ENCODE peak calls at places on chromosomes 1 and 21, in six cellular contexts. One of them, this sample, is unnamed.

GRCh38 chr1:244599937-244600350 is 53.0 kb upstream of the DESI2 start:
- DNase-seq in endothelial cell of umbilical vein: peak; percentile 96
- DNase-seq in HepG2: peak; percentile 16
- DNase-seq in K562: peak; percentile 25
- DNase-seq in A549: peak; percentile 72
- DNase-seq in GM12878: peak; percentile 40
- DNase-seq in this sample: peak; percentile 68

GRCh38 chr1:207140536-207140935 is 36.5 kb downstream of the C4BPA start:
- DNase-seq in A549: no peak
- DNase-seq in K562: no peak
- DNase-seq in endothelial cell of umbilical vein: no peak
- DNase-seq in GM12878: no peak
- DNase-seq in HepG2: no peak
- DNase-seq in this sample: no peak

GRCh38 chr1:69707103-69707502 is 139.4 kb downstream of the LRRC7 start:
- DNase-seq in A549: no peak
- DNase-seq in K562: no peak
- DNase-seq in GM12878: no peak
- DNase-seq in endothelial cell of umbilical vein: no peak
- DNase-seq in HepG2: no peak
- DNase-seq in this sample: no peak

GRCh38 chr1:27521336-27522147 is 31.6 kb upstream of the WASF2 start:
- DNase-seq in A549: no peak
- DNase-seq in K562: no peak
- DNase-seq in HepG2: no peak
- DNase-seq in endothelial cell of umbilical vein: peak; percentile 48
- DNase-seq in GM12878: no peak
- DNase-seq in this sample: no peak

GRCh38 chr1:112905420-112906154 is 50.4 kb downstream of the SLC16A1 start:
- DNase-seq in HepG2: no peak
- DNase-seq in K562: no peak
- DNase-seq in A549: no peak
- DNase-seq in endothelial cell of umbilical vein: peak; percentile 76
- DNase-seq in GM12878: no peak
- DNase-seq in this sample: no peak

GRCh38 chr21:43799301-43799840 is 10.0 kb downstream of the RRP1 start:
- DNase-seq in GM12878: no peak
- DNase-seq in A549: no peak
- DNase-seq in HepG2: no peak
- DNase-seq in endothelial cell of umbilical vein: no peak
- DNase-seq in K562: no peak
- DNase-seq in this sample: no peak

GRCh38 chr1:46407636-46408035 is 13.5 kb downstream of the FAAH start:
- DNase-seq in K562: no peak
- DNase-seq in endothelial cell of umbilical vein: no peak
- DNase-seq in A549: no peak
- DNase-seq in HepG2: no peak
- DNase-seq in GM12878: no peak
- DNase-seq in this sample: no peak

GRCh38 chr1:61123321-61123720 is 41.0 kb downstream of the NFIA start:
- DNase-seq in GM12878: no peak
- DNase-seq in endothelial cell of umbilical vein: no peak
- DNase-seq in A549: no peak
- DNase-seq in K562: no peak
- DNase-seq in HepG2: no peak
- DNase-seq in this sample: no peak

GRCh38 chr1:180765156-180765555 is 133.3 kb downstream of the XPR1 start:
- DNase-seq in HepG2: no peak
- DNase-seq in K562: no peak
- DNase-seq in A549: no peak
- DNase-seq in GM12878: no peak
- DNase-seq in endothelial cell of umbilical vein: no peak
- DNase-seq in this sample: no peak

GRCh38 chr1:117929340-117930172 is at the start of the genes GDAP2 and WDR3:
- DNase-seq in HepG2: peak; percentile 96
- DNase-seq in K562: peak; percentile 97
- DNase-seq in A549: peak; percentile 80
- DNase-seq in GM12878: peak; percentile 79
- DNase-seq in endothelial cell of umbilical vein: peak; percentile 95
- DNase-seq in this sample: peak; percentile 98

GRCh38 chr1:39127513-39127912 is 77.0 kb upstream of the MACF1 start:
- DNase-seq in GM12878: no peak
- DNase-seq in endothelial cell of umbilical vein: peak; percentile 99
- DNase-seq in HepG2: peak; percentile 62
- DNase-seq in K562: peak; percentile 43
- DNase-seq in A549: no peak
- DNase-seq in this sample: no peak

GRCh38 chr1:26285366-26286063 is 5.6 kb downstream of the SH3BGRL3 start:
- DNase-seq in GM12878: no peak
- DNase-seq in HepG2: peak; percentile 73
- DNase-seq in A549: peak; percentile 56
- DNase-seq in K562: peak; percentile 70
- DNase-seq in endothelial cell of umbilical vein: no peak
- DNase-seq in this sample: peak; percentile 48

GRCh38 chr1:29670752-29671151 is 434.4 kb downstream of the PTPRU start:
- DNase-seq in endothelial cell of umbilical vein: no peak
- DNase-seq in A549: no peak
- DNase-seq in HepG2: no peak
- DNase-seq in GM12878: no peak
- DNase-seq in K562: no peak
- DNase-seq in this sample: no peak

GRCh38 chr21:44530903-44531605 is 8.9 kb downstream of the KRTAP10-1 start:
- DNase-seq in endothelial cell of umbilical vein: no peak
- DNase-seq in HepG2: no peak
- DNase-seq in GM12878: no peak
- DNase-seq in A549: no peak
- DNase-seq in K562: no peak
- DNase-seq in this sample: no peak

DNA sequence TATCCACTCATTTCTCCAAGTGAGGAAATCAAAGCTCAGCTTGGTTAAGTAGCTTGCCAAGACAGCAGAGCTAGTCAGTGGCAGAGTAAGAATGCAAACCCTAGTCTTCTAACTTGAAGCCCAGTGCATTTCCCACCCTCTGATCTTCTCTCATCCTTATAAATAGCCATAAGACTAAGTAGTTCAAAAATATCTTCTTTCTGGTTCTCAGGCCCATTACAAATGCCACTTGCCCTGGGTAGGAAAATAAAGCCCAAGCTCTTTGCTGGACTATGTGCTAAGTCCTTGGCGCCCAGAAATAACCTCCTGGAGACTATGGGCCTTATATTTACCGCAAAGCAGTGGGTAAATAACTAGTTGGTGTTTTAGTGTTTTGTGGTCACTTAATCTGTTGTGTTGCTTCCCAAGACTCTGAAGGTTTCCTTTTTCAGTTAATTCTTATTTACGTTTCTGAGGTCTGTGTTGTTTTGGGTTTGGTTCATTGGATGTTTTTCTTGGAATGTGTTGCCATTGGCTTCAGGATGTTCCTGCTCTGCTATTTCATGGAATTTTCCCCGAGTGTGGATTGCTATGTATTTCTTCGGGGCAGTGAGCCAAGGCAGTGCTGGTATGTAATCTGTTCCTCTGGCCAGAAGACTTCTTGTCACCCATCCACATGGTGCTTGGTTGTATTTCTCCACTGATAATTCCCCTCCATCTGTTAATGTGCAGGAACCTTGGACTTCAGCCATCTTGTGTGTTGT is 505.6 kb downstream of the PLPP3 start:
- DNase-seq in GM12878: no peak
- DNase-seq in endothelial cell of umbilical vein: peak; percentile 99
- DNase-seq in K562: no peak
- DNase-seq in A549: no peak
- DNase-seq in HepG2: no peak
- DNase-seq in this sample: no peak
- TF ChIP-seq CTCF in GM12878: no peak
- TF ChIP-seq CTCF in endothelial cell of umbilical vein: no peak
- TF ChIP-seq CTCF in K562: no peak
- TF ChIP-seq CTCF in A549: no peak
- TF ChIP-seq CTCF in HepG2: no peak
- TF ChIP-seq CTCF in this sample: no peak

GRCh38 chr1:219143735-219144134 is 29.9 kb upstream of the LYPLAL1 start:
- DNase-seq in HepG2: no peak
- DNase-seq in A549: no peak
- DNase-seq in GM12878: no peak
- DNase-seq in endothelial cell of umbilical vein: peak; percentile 70
- DNase-seq in K562: no peak
- DNase-seq in this sample: no peak
- TF ChIP-seq MYC in HepG2: no peak
- TF ChIP-seq MYC in A549: no peak
- TF ChIP-seq MYC in GM12878: no peak
- TF ChIP-seq MYC in endothelial cell of umbilical vein: no peak
- TF ChIP-seq MYC in K562: no peak
- TF ChIP-seq MYC in this sample: no peak

DNA sequence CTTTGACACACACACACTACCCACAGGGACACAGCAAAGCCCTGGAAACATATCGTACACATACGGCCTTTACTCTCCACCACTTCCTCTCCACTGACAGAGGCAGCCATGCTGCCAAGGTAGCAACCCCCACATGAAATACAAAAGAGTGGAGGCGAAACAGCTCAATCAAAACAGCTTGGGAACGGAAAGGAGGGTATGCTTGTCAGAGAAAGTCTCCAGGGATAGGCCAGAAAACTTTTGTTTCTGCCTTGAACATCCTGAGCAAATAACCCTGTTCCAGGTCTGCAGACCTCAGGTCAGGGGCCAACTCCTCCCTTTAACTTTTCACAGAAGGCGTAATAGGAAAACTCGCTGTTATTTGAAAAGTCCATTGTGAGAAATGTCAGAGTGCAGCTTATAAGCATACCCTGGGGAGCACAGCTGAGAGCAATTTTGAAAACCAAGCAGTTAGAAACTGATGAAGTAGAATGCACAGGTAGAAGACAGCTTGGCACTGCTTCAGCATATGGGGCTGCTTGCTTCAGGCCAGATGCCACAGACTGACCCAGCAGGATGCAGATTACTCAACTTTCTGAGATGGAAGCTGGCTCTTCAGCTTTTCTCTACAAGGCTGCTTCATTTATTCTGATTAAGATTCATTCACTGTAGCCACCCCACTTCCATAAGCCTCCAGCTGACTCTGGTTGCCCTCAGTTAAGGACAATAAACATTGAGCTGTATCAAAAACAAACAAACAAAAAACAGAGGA is 18.0 kb downstream of the KIAA0319L start:
- DNase-seq in GM12878: peak; percentile 75
- DNase-seq in A549: no peak
- DNase-seq in endothelial cell of umbilical vein: no peak
- DNase-seq in HepG2: no peak
- DNase-seq in K562: no peak
- DNase-seq in this sample: peak; percentile 31
- TF ChIP-seq POLR2A in GM12878: peak; percentile 41
- TF ChIP-seq POLR2A in A549: no peak
- TF ChIP-seq POLR2A in endothelial cell of umbilical vein: no peak
- TF ChIP-seq POLR2A in HepG2: no peak
- TF ChIP-seq POLR2A in K562: no peak
- TF ChIP-seq POLR2A in this sample: no peak

GRCh38 chr1:211643324-211644212 is 31.9 kb downstream of the NEK2 start:
- DNase-seq in HepG2: peak; percentile 96
- DNase-seq in endothelial cell of umbilical vein: peak; percentile 63
- DNase-seq in K562: peak; percentile 56
- DNase-seq in GM12878: no peak
- DNase-seq in A549: no peak
- DNase-seq in this sample: no peak
- TF ChIP-seq CTCF in HepG2: peak; percentile 18
- TF ChIP-seq CTCF in endothelial cell of umbilical vein: no peak
- TF ChIP-seq CTCF in K562: no peak
- TF ChIP-seq CTCF in GM12878: no peak
- TF ChIP-seq CTCF in A549: no peak
- TF ChIP-seq CTCF in this sample: no peak

GRCh38 chr1:236284291-236284711 is 2.5 kb upstream of the ERO1B start:
- DNase-seq in K562: no peak
- DNase-seq in A549: no peak
- DNase-seq in HepG2: no peak
- DNase-seq in GM12878: peak; percentile 92
- DNase-seq in endothelial cell of umbilical vein: no peak
- DNase-seq in this sample: peak; percentile 48
- TF ChIP-seq MYC in K562: no peak
- TF ChIP-seq MYC in A549: no peak
- TF ChIP-seq MYC in HepG2: no peak
- TF ChIP-seq MYC in GM12878: no peak
- TF ChIP-seq MYC in endothelial cell of umbilical vein: no peak
- TF ChIP-seq MYC in this sample: peak; percentile 49

DNA sequence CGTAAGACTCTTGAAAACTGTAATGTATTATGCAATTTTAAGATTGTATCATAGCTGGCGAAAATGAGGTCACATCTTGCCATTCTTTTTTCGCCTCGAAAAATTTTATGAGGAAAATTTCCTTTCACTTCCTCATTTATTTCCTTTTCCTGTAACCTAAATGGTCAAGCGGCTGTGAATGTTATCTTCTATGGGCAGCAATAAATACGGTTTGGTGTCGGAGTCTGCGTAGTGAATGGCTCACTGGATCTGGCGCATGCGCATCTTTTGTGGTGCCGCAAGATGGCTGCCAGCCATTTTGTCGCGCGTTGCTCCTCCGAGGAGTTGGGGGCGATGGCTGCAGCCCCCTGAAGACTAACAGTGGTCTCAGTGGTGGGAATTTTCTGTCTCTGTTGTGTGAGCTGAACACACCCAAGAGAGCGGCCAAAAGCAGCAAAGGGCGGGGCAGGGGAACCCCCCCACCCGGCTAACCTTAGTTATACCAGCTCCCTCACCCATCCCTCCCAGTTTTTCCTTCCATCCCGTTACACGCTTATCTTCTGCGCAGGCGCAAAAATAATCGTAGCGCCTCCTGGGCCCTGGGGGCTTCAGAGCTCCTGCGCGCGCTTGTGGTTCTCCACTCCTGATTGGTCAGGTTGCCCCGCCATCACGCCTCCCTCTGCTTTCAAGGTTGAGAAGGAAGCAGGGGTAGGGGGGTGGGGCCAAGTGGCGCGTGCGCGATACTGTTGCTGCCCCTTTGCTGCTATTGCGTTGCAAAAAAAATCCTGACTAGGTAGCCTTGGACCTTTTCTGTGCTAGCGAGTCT is at the start of gene RPRD2:
- DNase-seq in endothelial cell of umbilical vein: peak; percentile 99
- DNase-seq in HepG2: peak; percentile 99
- DNase-seq in GM12878: peak; percentile 97
- DNase-seq in K562: peak; percentile 99
- DNase-seq in A549: peak; percentile 99
- DNase-seq in this sample: peak; percentile 99
- TF ChIP-seq POLR2A in endothelial cell of umbilical vein: peak; percentile 97
- TF ChIP-seq POLR2A in HepG2: peak; percentile 76
- TF ChIP-seq POLR2A in GM12878: peak; percentile 92
- TF ChIP-seq POLR2A in K562: peak; percentile 96
- TF ChIP-seq POLR2A in A549: peak; percentile 90
- TF ChIP-seq POLR2A in this sample: peak; percentile 49

DNA sequence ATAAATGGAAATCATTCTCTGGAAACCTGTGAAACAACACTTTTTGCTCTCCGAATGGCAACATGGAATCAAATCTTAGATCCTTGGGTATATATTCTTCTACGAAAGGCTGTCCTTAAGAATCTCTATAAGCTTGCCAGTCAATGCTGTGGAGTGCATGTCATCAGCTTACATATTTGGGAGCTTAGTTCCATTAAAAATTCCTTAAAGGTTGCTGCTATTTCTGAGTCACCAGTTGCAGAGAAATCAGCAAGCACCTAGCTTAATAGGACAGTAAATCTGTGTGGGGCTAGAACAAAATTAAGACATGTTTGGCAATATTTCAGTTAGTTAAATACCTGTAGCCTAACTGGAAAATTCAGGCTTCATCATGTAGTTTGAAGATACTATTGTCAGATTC is 45.7 kb downstream of the PTGFR start:
- DNase-seq in GM12878: no peak
- DNase-seq in endothelial cell of umbilical vein: no peak
- DNase-seq in K562: no peak
- DNase-seq in HepG2: no peak
- DNase-seq in A549: no peak
- DNase-seq in this sample: no peak
- TF ChIP-seq CTCF in GM12878: no peak
- TF ChIP-seq CTCF in endothelial cell of umbilical vein: no peak
- TF ChIP-seq CTCF in K562: no peak
- TF ChIP-seq CTCF in HepG2: no peak
- TF ChIP-seq CTCF in A549: no peak
- TF ChIP-seq CTCF in this sample: no peak

GRCh38 chr1:78491311-78492071 is 717 bp downstream of the PTGFR start:
- DNase-seq in HepG2: no peak
- DNase-seq in GM12878: no peak
- DNase-seq in K562: no peak
- DNase-seq in endothelial cell of umbilical vein: peak; percentile 45
- DNase-seq in A549: no peak
- DNase-seq in this sample: no peak
- TF ChIP-seq MYC in HepG2: no peak
- TF ChIP-seq MYC in GM12878: no peak
- TF ChIP-seq MYC in K562: no peak
- TF ChIP-seq MYC in endothelial cell of umbilical vein: no peak
- TF ChIP-seq MYC in A549: no peak
- TF ChIP-seq MYC in this sample: no peak